ENCODE peak calls at places on chromosomes 6 and 20, in ten cellular contexts. One of them, this sample, is unnamed.

GRCh38 chr6:123873974-123874373 is 70.3 kb downstream of the NKAIN2 start:
- DNase-seq in esophagus muscularis mucosa: no peak
- DNase-seq in uterus: no peak
- DNase-seq in HepG2: no peak
- DNase-seq in body of pancreas: no peak
- DNase-seq in A549: no peak
- DNase-seq in Peyer's patch: no peak
- DNase-seq in prostate gland: no peak
- DNase-seq in esophagus squamous epithelium: no peak
- DNase-seq in endothelial cell of umbilical vein: no peak
- DNase-seq in this sample: no peak

GRCh38 chr20:36311141-36311853 is 5.2 kb downstream of the DLGAP4 start:
- DNase-seq in esophagus muscularis mucosa: no peak
- DNase-seq in uterus: no peak
- DNase-seq in HepG2: no peak
- DNase-seq in body of pancreas: no peak
- DNase-seq in A549: no peak
- DNase-seq in Peyer's patch: no peak
- DNase-seq in prostate gland: no peak
- DNase-seq in esophagus squamous epithelium: no peak
- DNase-seq in endothelial cell of umbilical vein: no peak
- DNase-seq in this sample: no peak

GRCh38 chr20:17808782-17809181 is 109.0 kb downstream of the BANF2 start:
- DNase-seq in esophagus muscularis mucosa: no peak
- DNase-seq in uterus: no peak
- DNase-seq in HepG2: no peak
- DNase-seq in body of pancreas: no peak
- DNase-seq in A549: no peak
- DNase-seq in Peyer's patch: no peak
- DNase-seq in prostate gland: no peak
- DNase-seq in esophagus squamous epithelium: no peak
- DNase-seq in endothelial cell of umbilical vein: no peak
- DNase-seq in this sample: no peak

GRCh38 chr20:62056975-62057374 is 8.7 kb downstream of the TAF4 start:
- DNase-seq in esophagus muscularis mucosa: no peak
- DNase-seq in uterus: no peak
- DNase-seq in HepG2: no peak
- DNase-seq in body of pancreas: no peak
- DNase-seq in A549: no peak
- DNase-seq in Peyer's patch: peak; percentile 14
- DNase-seq in prostate gland: no peak
- DNase-seq in esophagus squamous epithelium: no peak
- DNase-seq in endothelial cell of umbilical vein: no peak
- DNase-seq in this sample: no peak

GRCh38 chr6:88490865-88491264 is 324.7 kb upstream of the CNR1 start:
- DNase-seq in esophagus muscularis mucosa: no peak
- DNase-seq in uterus: no peak
- DNase-seq in HepG2: no peak
- DNase-seq in body of pancreas: no peak
- DNase-seq in A549: no peak
- DNase-seq in Peyer's patch: no peak
- DNase-seq in prostate gland: no peak
- DNase-seq in esophagus squamous epithelium: no peak
- DNase-seq in endothelial cell of umbilical vein: peak; percentile 70
- DNase-seq in this sample: no peak

GRCh38 chr6:26025047-26025893 is 62.0 kb upstream of the HFE start:
- DNase-seq in esophagus muscularis mucosa: no peak
- DNase-seq in uterus: no peak
- DNase-seq in HepG2: peak; percentile 63
- DNase-seq in body of pancreas: peak; percentile 27
- DNase-seq in A549: no peak
- DNase-seq in Peyer's patch: no peak
- DNase-seq in prostate gland: peak; percentile 42
- DNase-seq in esophagus squamous epithelium: no peak
- DNase-seq in endothelial cell of umbilical vein: peak; percentile 80
- DNase-seq in this sample: no peak

GRCh38 chr6:51932956-51933355 is 154.5 kb downstream of the PKHD1 start:
- DNase-seq in esophagus muscularis mucosa: no peak
- DNase-seq in uterus: no peak
- DNase-seq in HepG2: no peak
- DNase-seq in body of pancreas: no peak
- DNase-seq in A549: no peak
- DNase-seq in Peyer's patch: no peak
- DNase-seq in prostate gland: no peak
- DNase-seq in esophagus squamous epithelium: no peak
- DNase-seq in endothelial cell of umbilical vein: no peak
- DNase-seq in this sample: no peak

GRCh38 chr6:110404602-110405001 is 10.8 kb downstream of the DDO start:
- DNase-seq in esophagus muscularis mucosa: no peak
- DNase-seq in uterus: no peak
- DNase-seq in HepG2: no peak
- DNase-seq in body of pancreas: no peak
- DNase-seq in A549: no peak
- DNase-seq in Peyer's patch: no peak
- DNase-seq in prostate gland: no peak
- DNase-seq in esophagus squamous epithelium: no peak
- DNase-seq in endothelial cell of umbilical vein: no peak
- DNase-seq in this sample: no peak

GRCh38 chr6:27375613-27376079 is 12.9 kb upstream of the ZNF391 start:
- DNase-seq in esophagus muscularis mucosa: no peak
- DNase-seq in uterus: no peak
- DNase-seq in HepG2: no peak
- DNase-seq in body of pancreas: no peak
- DNase-seq in A549: no peak
- DNase-seq in Peyer's patch: no peak
- DNase-seq in prostate gland: no peak
- DNase-seq in esophagus squamous epithelium: no peak
- DNase-seq in endothelial cell of umbilical vein: no peak
- DNase-seq in this sample: no peak

GRCh38 chr20:37757550-37757949 is 63.7 kb downstream of the CTNNBL1 start:
- DNase-seq in esophagus muscularis mucosa: no peak
- DNase-seq in uterus: no peak
- DNase-seq in HepG2: no peak
- DNase-seq in body of pancreas: no peak
- DNase-seq in A549: no peak
- DNase-seq in Peyer's patch: peak; percentile 47
- DNase-seq in prostate gland: no peak
- DNase-seq in esophagus squamous epithelium: no peak
- DNase-seq in endothelial cell of umbilical vein: no peak
- DNase-seq in this sample: no peak

GRCh38 chr6:24332306-24332705 is 25.6 kb downstream of the DCDC2 start:
- DNase-seq in esophagus muscularis mucosa: no peak
- DNase-seq in uterus: no peak
- DNase-seq in HepG2: peak; percentile 54
- DNase-seq in body of pancreas: no peak
- DNase-seq in A549: no peak
- DNase-seq in Peyer's patch: no peak
- DNase-seq in prostate gland: no peak
- DNase-seq in esophagus squamous epithelium: no peak
- DNase-seq in endothelial cell of umbilical vein: no peak
- DNase-seq in this sample: no peak

GRCh38 chr20:19764207-19764606 is 6.1 kb downstream of the RIN2 start:
- DNase-seq in esophagus muscularis mucosa: no peak
- DNase-seq in uterus: no peak
- DNase-seq in HepG2: no peak
- DNase-seq in body of pancreas: no peak
- DNase-seq in A549: no peak
- DNase-seq in Peyer's patch: no peak
- DNase-seq in prostate gland: no peak
- DNase-seq in esophagus squamous epithelium: no peak
- DNase-seq in endothelial cell of umbilical vein: no peak
- DNase-seq in this sample: no peak

GRCh38 chr6:141724731-141725130 is 408.0 kb upstream of the GJE1 start:
- DNase-seq in esophagus muscularis mucosa: no peak
- DNase-seq in uterus: no peak
- DNase-seq in HepG2: no peak
- DNase-seq in body of pancreas: no peak
- DNase-seq in A549: no peak
- DNase-seq in Peyer's patch: no peak
- DNase-seq in prostate gland: no peak
- DNase-seq in esophagus squamous epithelium: no peak
- DNase-seq in endothelial cell of umbilical vein: no peak
- DNase-seq in this sample: no peak

GRCh38 chr6:125300992-125301434 is 754 bp downstream of the HDDC2 start:
- DNase-seq in esophagus muscularis mucosa: no peak
- DNase-seq in uterus: no peak
- DNase-seq in HepG2: no peak
- DNase-seq in body of pancreas: no peak
- DNase-seq in A549: no peak
- DNase-seq in Peyer's patch: no peak
- DNase-seq in prostate gland: no peak
- DNase-seq in esophagus squamous epithelium: no peak
- DNase-seq in endothelial cell of umbilical vein: peak; percentile 26
- DNase-seq in this sample: no peak

GRCh38 chr6:33280539-33280938 is 3.6 kb downstream of the B3GALT4 start:
- DNase-seq in esophagus muscularis mucosa: no peak
- DNase-seq in uterus: no peak
- DNase-seq in HepG2: no peak
- DNase-seq in body of pancreas: no peak
- DNase-seq in A549: no peak
- DNase-seq in Peyer's patch: no peak
- DNase-seq in prostate gland: no peak
- DNase-seq in esophagus squamous epithelium: no peak
- DNase-seq in endothelial cell of umbilical vein: no peak
- DNase-seq in this sample: no peak

GRCh38 chr6:32937230-32937633 is 3.6 kb downstream of the HLA-DMB start:
- DNase-seq in esophagus muscularis mucosa: no peak
- DNase-seq in uterus: no peak
- DNase-seq in HepG2: no peak
- DNase-seq in body of pancreas: no peak
- DNase-seq in A549: no peak
- DNase-seq in Peyer's patch: no peak
- DNase-seq in prostate gland: no peak
- DNase-seq in esophagus squamous epithelium: no peak
- DNase-seq in endothelial cell of umbilical vein: no peak
- DNase-seq in this sample: no peak

GRCh38 chr6:83974409-83975050 is 59.0 kb upstream of the MRAP2 start:
- DNase-seq in esophagus muscularis mucosa: no peak
- DNase-seq in uterus: no peak
- DNase-seq in HepG2: no peak
- DNase-seq in body of pancreas: no peak
- DNase-seq in A549: no peak
- DNase-seq in Peyer's patch: no peak
- DNase-seq in prostate gland: no peak
- DNase-seq in esophagus squamous epithelium: no peak
- DNase-seq in endothelial cell of umbilical vein: peak; percentile 92
- DNase-seq in this sample: no peak
- TF ChIP-seq POLR2A in esophagus muscularis mucosa: no peak
- TF ChIP-seq POLR2A in uterus: no peak
- TF ChIP-seq POLR2A in HepG2: no peak
- TF ChIP-seq POLR2A in body of pancreas: no peak
- TF ChIP-seq POLR2A in A549: no peak
- TF ChIP-seq POLR2A in Peyer's patch: no peak
- TF ChIP-seq POLR2A in prostate gland: no peak
- TF ChIP-seq POLR2A in esophagus squamous epithelium: no peak
- TF ChIP-seq POLR2A in endothelial cell of umbilical vein: no peak
- TF ChIP-seq POLR2A in this sample: no peak

GRCh38 chr6:11093591-11094410 is at the start of gene SMIM13:
- DNase-seq in esophagus muscularis mucosa: peak; percentile 99
- DNase-seq in uterus: peak; percentile 97
- DNase-seq in HepG2: peak; percentile 98
- DNase-seq in body of pancreas: peak; percentile 97
- DNase-seq in A549: peak; percentile 92
- DNase-seq in Peyer's patch: peak; percentile 99
- DNase-seq in prostate gland: peak; percentile 98
- DNase-seq in esophagus squamous epithelium: peak; percentile 84
- DNase-seq in endothelial cell of umbilical vein: peak; percentile 99
- DNase-seq in this sample: peak; percentile 98
- TF ChIP-seq CTCF in esophagus muscularis mucosa: peak; percentile 53
- TF ChIP-seq CTCF in uterus: peak; percentile 70
- TF ChIP-seq CTCF in HepG2: peak; percentile 67
- TF ChIP-seq CTCF in body of pancreas: peak; percentile 76
- TF ChIP-seq CTCF in A549: peak; percentile 63
- TF ChIP-seq CTCF in Peyer's patch: peak; percentile 68
- TF ChIP-seq CTCF in prostate gland: peak; percentile 40
- TF ChIP-seq CTCF in esophagus squamous epithelium: peak; percentile 32
- TF ChIP-seq CTCF in endothelial cell of umbilical vein: peak; percentile 47
- TF ChIP-seq CTCF in this sample: peak; percentile 56

DNA sequence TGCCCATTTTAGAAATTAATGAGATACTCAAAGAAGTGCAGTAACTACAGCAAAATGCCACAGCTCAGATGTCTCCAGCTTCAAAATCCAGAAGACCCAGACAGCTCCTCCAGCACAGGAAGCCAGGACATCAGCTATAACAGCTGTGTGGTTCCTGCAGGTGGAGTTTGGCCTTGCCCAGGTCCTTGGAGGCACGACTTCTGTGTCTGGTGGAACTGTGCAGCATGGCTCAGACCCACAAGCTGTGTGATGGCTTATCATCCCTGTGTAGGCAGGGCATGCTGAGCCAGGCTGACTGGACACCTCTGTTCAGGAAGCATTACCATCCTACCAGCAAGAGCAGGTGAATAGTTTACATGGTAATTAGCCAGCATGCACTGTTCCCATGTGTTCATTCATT is 26.5 kb upstream of the CD93 start:
- DNase-seq in esophagus muscularis mucosa: no peak
- DNase-seq in uterus: no peak
- DNase-seq in HepG2: no peak
- DNase-seq in body of pancreas: no peak
- DNase-seq in A549: no peak
- DNase-seq in Peyer's patch: no peak
- DNase-seq in prostate gland: no peak
- DNase-seq in esophagus squamous epithelium: no peak
- DNase-seq in endothelial cell of umbilical vein: no peak
- DNase-seq in this sample: no peak
- H3K4me1 ChIP-seq in esophagus muscularis mucosa: peaks cover 17% of the 10 kb centered on the region
- H3K4me1 ChIP-seq in uterus: no peaks in the 10 kb centered on the region
- H3K4me1 ChIP-seq in HepG2: no peaks in the 10 kb centered on the region
- H3K4me1 ChIP-seq in body of pancreas: no peaks in the 10 kb centered on the region
- H3K4me1 ChIP-seq in A549: no peaks in the 10 kb centered on the region
- H3K4me1 ChIP-seq in Peyer's patch: no peaks in the 10 kb centered on the region
- H3K4me1 ChIP-seq in prostate gland: no peaks in the 10 kb centered on the region
- H3K4me1 ChIP-seq in esophagus squamous epithelium: peaks cover 22% of the 10 kb centered on the region
- H3K4me1 ChIP-seq in endothelial cell of umbilical vein: no peaks in the 10 kb centered on the region
- H3K4me1 ChIP-seq in this sample: no peaks in the 10 kb centered on the region

DNA sequence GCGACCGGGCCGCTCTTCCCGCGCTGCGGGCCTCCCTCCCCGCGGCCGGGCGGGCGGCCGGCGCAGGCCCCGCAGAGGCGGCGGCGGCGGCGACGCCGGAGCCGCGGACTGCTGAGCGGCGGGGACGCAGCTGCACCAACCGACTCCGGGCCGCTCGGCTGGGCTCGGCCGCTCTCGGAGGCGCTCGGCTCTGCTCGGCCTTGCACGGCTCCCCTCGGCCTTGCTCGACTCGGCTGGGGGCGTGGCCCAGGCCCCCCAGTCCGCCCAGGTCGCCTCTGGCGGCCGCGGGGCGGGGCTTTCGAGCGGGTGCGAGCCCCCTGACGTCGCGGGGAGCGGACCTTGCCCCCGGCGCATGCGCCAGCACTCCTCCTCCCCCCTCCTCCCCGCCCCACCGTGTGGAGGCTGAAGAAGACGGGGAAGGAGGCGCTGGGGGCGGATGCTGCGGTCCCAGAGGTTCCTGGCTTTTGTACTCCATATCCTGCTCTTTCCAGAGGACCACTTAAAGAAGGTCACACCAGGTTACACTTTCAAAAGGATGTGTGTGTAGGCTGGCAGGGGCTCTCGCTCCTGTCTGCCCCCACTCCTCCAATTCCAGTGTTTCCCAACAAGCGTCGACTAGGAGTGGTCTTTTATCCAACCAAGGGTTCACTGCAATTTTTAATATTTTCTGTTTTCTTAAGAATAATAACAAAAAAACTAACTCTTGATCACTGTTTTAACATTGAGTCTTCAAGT is at the start of gene ZHX3:
- DNase-seq in esophagus muscularis mucosa: peak; percentile 97
- DNase-seq in uterus: peak; percentile 96
- DNase-seq in HepG2: peak; percentile 96
- DNase-seq in body of pancreas: peak; percentile 98
- DNase-seq in A549: peak; percentile 90
- DNase-seq in Peyer's patch: peak; percentile 99
- DNase-seq in prostate gland: peak; percentile 92
- DNase-seq in esophagus squamous epithelium: peak; percentile 54
- DNase-seq in endothelial cell of umbilical vein: peak; percentile 97
- DNase-seq in this sample: peak; percentile 98
- TF ChIP-seq POLR2A in esophagus muscularis mucosa: no peak
- TF ChIP-seq POLR2A in uterus: peak; percentile 69
- TF ChIP-seq POLR2A in HepG2: peak; percentile 89
- TF ChIP-seq POLR2A in body of pancreas: peak; percentile 48
- TF ChIP-seq POLR2A in A549: peak; percentile 84
- TF ChIP-seq POLR2A in Peyer's patch: peak; percentile 81
- TF ChIP-seq POLR2A in prostate gland: peak; percentile 58
- TF ChIP-seq POLR2A in esophagus squamous epithelium: peak; percentile 52
- TF ChIP-seq POLR2A in endothelial cell of umbilical vein: peak; percentile 82
- TF ChIP-seq POLR2A in this sample: peak; percentile 63

This sample was measured in right lobe of liver.